ENCODE peak calls at places on chromosomes 16 and 17, in nine cellular contexts. One of them, this sample, is unnamed.

GRCh38 chr17:7468814-7469438 is 10.5 kb downstream of the ZBTB4 start:
- DNase-seq in activated gamma-delta T cell treated with Interleukin-2 at 50 U/mL for 16 hours: no peak
- DNase-seq in activated CD4-positive, CD25-positive, alpha-beta regulatory T cell: no peak
- DNase-seq in GM06990: no peak
- DNase-seq in nephron progenitor cell: no peak
- DNase-seq in OCI-M1: no peak
- DNase-seq in glutamatergic neuron: no peak
- DNase-seq in left ventricle myocardium superior: no peak
- DNase-seq in nucleus accumbens: no peak
- DNase-seq in this sample: no peak

GRCh38 chr17:45117848-45118646 is 14.3 kb downstream of the PLCD3 start:
- DNase-seq in activated gamma-delta T cell treated with Interleukin-2 at 50 U/mL for 16 hours: no peak
- DNase-seq in activated CD4-positive, CD25-positive, alpha-beta regulatory T cell: no peak
- DNase-seq in GM06990: no peak
- DNase-seq in nephron progenitor cell: no peak
- DNase-seq in OCI-M1: no peak
- DNase-seq in glutamatergic neuron: no peak
- DNase-seq in left ventricle myocardium superior: no peak
- DNase-seq in nucleus accumbens: no peak
- DNase-seq in this sample: no peak

GRCh38 chr17:59165933-59166342 is 10.4 kb downstream of the PRR11 start:
- DNase-seq in activated gamma-delta T cell treated with Interleukin-2 at 50 U/mL for 16 hours: peak; percentile 13
- DNase-seq in activated CD4-positive, CD25-positive, alpha-beta regulatory T cell: peak; percentile 7
- DNase-seq in GM06990: peak; percentile 16
- DNase-seq in nephron progenitor cell: peak; percentile 51
- DNase-seq in OCI-M1: peak; percentile 80
- DNase-seq in glutamatergic neuron: peak; percentile 50
- DNase-seq in left ventricle myocardium superior: no peak
- DNase-seq in nucleus accumbens: peak; percentile 20
- DNase-seq in this sample: peak; percentile 53

GRCh38 chr17:14398766-14399165 is 97.9 kb downstream of the HS3ST3B1 start:
- DNase-seq in activated gamma-delta T cell treated with Interleukin-2 at 50 U/mL for 16 hours: no peak
- DNase-seq in activated CD4-positive, CD25-positive, alpha-beta regulatory T cell: no peak
- DNase-seq in GM06990: no peak
- DNase-seq in nephron progenitor cell: no peak
- DNase-seq in OCI-M1: no peak
- DNase-seq in glutamatergic neuron: no peak
- DNase-seq in left ventricle myocardium superior: no peak
- DNase-seq in nucleus accumbens: no peak
- DNase-seq in this sample: no peak

GRCh38 chr16:27911486-27911885 is 152.0 kb downstream of the GSG1L start:
- DNase-seq in activated gamma-delta T cell treated with Interleukin-2 at 50 U/mL for 16 hours: no peak
- DNase-seq in activated CD4-positive, CD25-positive, alpha-beta regulatory T cell: no peak
- DNase-seq in GM06990: no peak
- DNase-seq in nephron progenitor cell: no peak
- DNase-seq in OCI-M1: no peak
- DNase-seq in glutamatergic neuron: no peak
- DNase-seq in left ventricle myocardium superior: no peak
- DNase-seq in nucleus accumbens: no peak
- DNase-seq in this sample: no peak

GRCh38 chr17:2250140-2251095 is 53.2 kb downstream of the SMG6 start:
- DNase-seq in activated gamma-delta T cell treated with Interleukin-2 at 50 U/mL for 16 hours: peak; percentile 32
- DNase-seq in activated CD4-positive, CD25-positive, alpha-beta regulatory T cell: no peak
- DNase-seq in GM06990: no peak
- DNase-seq in nephron progenitor cell: no peak
- DNase-seq in OCI-M1: no peak
- DNase-seq in glutamatergic neuron: no peak
- DNase-seq in left ventricle myocardium superior: no peak
- DNase-seq in nucleus accumbens: no peak
- DNase-seq in this sample: no peak

GRCh38 chr17:50611639-50612038 is 23.0 kb upstream of the ABCC3 start:
- DNase-seq in activated gamma-delta T cell treated with Interleukin-2 at 50 U/mL for 16 hours: no peak
- DNase-seq in activated CD4-positive, CD25-positive, alpha-beta regulatory T cell: no peak
- DNase-seq in GM06990: no peak
- DNase-seq in nephron progenitor cell: no peak
- DNase-seq in OCI-M1: no peak
- DNase-seq in glutamatergic neuron: no peak
- DNase-seq in left ventricle myocardium superior: no peak
- DNase-seq in nucleus accumbens: no peak
- DNase-seq in this sample: no peak

GRCh38 chr17:36001862-36002603 is 680 bp upstream of the CCL15 start:
- DNase-seq in activated gamma-delta T cell treated with Interleukin-2 at 50 U/mL for 16 hours: no peak
- DNase-seq in activated CD4-positive, CD25-positive, alpha-beta regulatory T cell: no peak
- DNase-seq in GM06990: no peak
- DNase-seq in nephron progenitor cell: no peak
- DNase-seq in OCI-M1: no peak
- DNase-seq in glutamatergic neuron: no peak
- DNase-seq in left ventricle myocardium superior: no peak
- DNase-seq in nucleus accumbens: no peak
- DNase-seq in this sample: no peak

GRCh38 chr17:7523033-7523432 is 25.8 kb upstream of the TNFSF12 start:
- DNase-seq in activated gamma-delta T cell treated with Interleukin-2 at 50 U/mL for 16 hours: no peak
- DNase-seq in activated CD4-positive, CD25-positive, alpha-beta regulatory T cell: peak; percentile 22
- DNase-seq in GM06990: no peak
- DNase-seq in nephron progenitor cell: peak; percentile 19
- DNase-seq in OCI-M1: peak; percentile 19
- DNase-seq in glutamatergic neuron: no peak
- DNase-seq in left ventricle myocardium superior: peak; percentile 48
- DNase-seq in nucleus accumbens: no peak
- DNase-seq in this sample: peak; percentile 19

This sample was measured in MV-4-11.